ENCODE peak calls at places on chromosomes 7 and 10, in six cellular contexts. One of them, this sample, is unnamed.

GRCh38 chr10:80408198-80409085 is at the start of gene PRXL2A:
- DNase-seq in uterus: peak
- DNase-seq in Panc1: no peak
- DNase-seq in stimulated activated naive B cell treated with anti-CD40 and anti-IgM and Interleukin-4, amounts not matched to agents 10 μg/mL and 1 μg/mL and 100 μg/mL, for 72 hours: peak
- DNase-seq in posterior cingulate gyrus: peak
- DNase-seq in stimulated activated CD4-positive, alpha-beta T cell treated with anti-CD3 and anti-CD28 coated beads, Interleukin-15, amount 100 ng/mL, for 1 hour: peak
- DNase-seq in this sample: peak

GRCh38 chr7:80018941-80019808 is 115.5 kb upstream of the GNAI1 start:
- DNase-seq in uterus: no peak
- DNase-seq in posterior cingulate gyrus: peak
- DNase-seq in Panc1: peak
- DNase-seq in stimulated activated CD4-positive, alpha-beta T cell treated with anti-CD3 and anti-CD28 coated beads, Interleukin-15, amount 100 ng/mL, for 1 hour: no peak
- DNase-seq in stimulated activated naive B cell treated with anti-CD40 and anti-IgM and Interleukin-4, amounts not matched to agents 10 μg/mL and 1 μg/mL and 100 μg/mL, for 72 hours: no peak
- DNase-seq in this sample: peak

GRCh38 chr7:20358762-20359282 is 28.1 kb downstream of the ITGB8 start:
- DNase-seq in stimulated activated naive B cell treated with anti-CD40 and anti-IgM and Interleukin-4, amounts not matched to agents 10 μg/mL and 1 μg/mL and 100 μg/mL, for 72 hours: no peak
- DNase-seq in stimulated activated CD4-positive, alpha-beta T cell treated with anti-CD3 and anti-CD28 coated beads, Interleukin-15, amount 100 ng/mL, for 1 hour: no peak
- DNase-seq in uterus: no peak
- DNase-seq in posterior cingulate gyrus: no peak
- DNase-seq in Panc1: no peak
- DNase-seq in this sample: no peak

GRCh38 chr7:133114519-133114918 is 32.6 kb upstream of the CHCHD3 start:
- DNase-seq in posterior cingulate gyrus: no peak
- DNase-seq in stimulated activated naive B cell treated with anti-CD40 and anti-IgM and Interleukin-4, amounts not matched to agents 10 μg/mL and 1 μg/mL and 100 μg/mL, for 72 hours: peak
- DNase-seq in stimulated activated CD4-positive, alpha-beta T cell treated with anti-CD3 and anti-CD28 coated beads, Interleukin-15, amount 100 ng/mL, for 1 hour: no peak
- DNase-seq in uterus: no peak
- DNase-seq in Panc1: no peak
- DNase-seq in this sample: no peak

GRCh38 chr10:34764347-34764991 is 50.6 kb downstream of the PARD3 start:
- DNase-seq in Panc1: no peak
- DNase-seq in stimulated activated CD4-positive, alpha-beta T cell treated with anti-CD3 and anti-CD28 coated beads, Interleukin-15, amount 100 ng/mL, for 1 hour: no peak
- DNase-seq in posterior cingulate gyrus: no peak
- DNase-seq in uterus: no peak
- DNase-seq in stimulated activated naive B cell treated with anti-CD40 and anti-IgM and Interleukin-4, amounts not matched to agents 10 μg/mL and 1 μg/mL and 100 μg/mL, for 72 hours: no peak
- DNase-seq in this sample: no peak

GRCh38 chr10:85491652-85492051 is 874.9 kb downstream of the GRID1 start:
- DNase-seq in Panc1: no peak
- DNase-seq in stimulated activated naive B cell treated with anti-CD40 and anti-IgM and Interleukin-4, amounts not matched to agents 10 μg/mL and 1 μg/mL and 100 μg/mL, for 72 hours: no peak
- DNase-seq in uterus: no peak
- DNase-seq in posterior cingulate gyrus: no peak
- DNase-seq in stimulated activated CD4-positive, alpha-beta T cell treated with anti-CD3 and anti-CD28 coated beads, Interleukin-15, amount 100 ng/mL, for 1 hour: no peak
- DNase-seq in this sample: no peak

GRCh38 chr10:96306516-96306915 is 2.3 kb downstream of the DNTT start:
- DNase-seq in posterior cingulate gyrus: peak
- DNase-seq in stimulated activated naive B cell treated with anti-CD40 and anti-IgM and Interleukin-4, amounts not matched to agents 10 μg/mL and 1 μg/mL and 100 μg/mL, for 72 hours: peak
- DNase-seq in uterus: no peak
- DNase-seq in Panc1: no peak
- DNase-seq in stimulated activated CD4-positive, alpha-beta T cell treated with anti-CD3 and anti-CD28 coated beads, Interleukin-15, amount 100 ng/mL, for 1 hour: no peak
- DNase-seq in this sample: no peak

GRCh38 chr10:133206311-133207040 is 23.5 kb upstream of the UTF1 start:
- DNase-seq in uterus: no peak
- DNase-seq in stimulated activated CD4-positive, alpha-beta T cell treated with anti-CD3 and anti-CD28 coated beads, Interleukin-15, amount 100 ng/mL, for 1 hour: no peak
- DNase-seq in stimulated activated naive B cell treated with anti-CD40 and anti-IgM and Interleukin-4, amounts not matched to agents 10 μg/mL and 1 μg/mL and 100 μg/mL, for 72 hours: no peak
- DNase-seq in Panc1: no peak
- DNase-seq in posterior cingulate gyrus: peak
- DNase-seq in this sample: no peak

GRCh38 chr7:7148799-7149481 is 33.4 kb upstream of the C1GALT1 start:
- DNase-seq in posterior cingulate gyrus: no peak
- DNase-seq in Panc1: no peak
- DNase-seq in stimulated activated naive B cell treated with anti-CD40 and anti-IgM and Interleukin-4, amounts not matched to agents 10 μg/mL and 1 μg/mL and 100 μg/mL, for 72 hours: no peak
- DNase-seq in uterus: no peak
- DNase-seq in stimulated activated CD4-positive, alpha-beta T cell treated with anti-CD3 and anti-CD28 coated beads, Interleukin-15, amount 100 ng/mL, for 1 hour: no peak
- DNase-seq in this sample: no peak

GRCh38 chr10:110813743-110814472 is 57.8 kb upstream of the PDCD4 start:
- DNase-seq in stimulated activated CD4-positive, alpha-beta T cell treated with anti-CD3 and anti-CD28 coated beads, Interleukin-15, amount 100 ng/mL, for 1 hour: no peak
- DNase-seq in posterior cingulate gyrus: no peak
- DNase-seq in stimulated activated naive B cell treated with anti-CD40 and anti-IgM and Interleukin-4, amounts not matched to agents 10 μg/mL and 1 μg/mL and 100 μg/mL, for 72 hours: no peak
- DNase-seq in Panc1: no peak
- DNase-seq in uterus: no peak
- DNase-seq in this sample: no peak

GRCh38 chr7:88217675-88218427 is 2.0 kb downstream of the SRI start:
- DNase-seq in uterus: no peak
- DNase-seq in stimulated activated CD4-positive, alpha-beta T cell treated with anti-CD3 and anti-CD28 coated beads, Interleukin-15, amount 100 ng/mL, for 1 hour: no peak
- DNase-seq in posterior cingulate gyrus: no peak
- DNase-seq in Panc1: no peak
- DNase-seq in stimulated activated naive B cell treated with anti-CD40 and anti-IgM and Interleukin-4, amounts not matched to agents 10 μg/mL and 1 μg/mL and 100 μg/mL, for 72 hours: peak
- DNase-seq in this sample: no peak

GRCh38 chr7:116953372-116953726 is at the start of gene ST7:
- DNase-seq in stimulated activated CD4-positive, alpha-beta T cell treated with anti-CD3 and anti-CD28 coated beads, Interleukin-15, amount 100 ng/mL, for 1 hour: peak
- DNase-seq in uterus: peak
- DNase-seq in posterior cingulate gyrus: peak
- DNase-seq in stimulated activated naive B cell treated with anti-CD40 and anti-IgM and Interleukin-4, amounts not matched to agents 10 μg/mL and 1 μg/mL and 100 μg/mL, for 72 hours: peak
- DNase-seq in Panc1: peak
- DNase-seq in this sample: peak

GRCh38 chr10:48605786-48606529 is 1.1 kb upstream of the ARHGAP22 start:
- DNase-seq in stimulated activated CD4-positive, alpha-beta T cell treated with anti-CD3 and anti-CD28 coated beads, Interleukin-15, amount 100 ng/mL, for 1 hour: no peak
- DNase-seq in stimulated activated naive B cell treated with anti-CD40 and anti-IgM and Interleukin-4, amounts not matched to agents 10 μg/mL and 1 μg/mL and 100 μg/mL, for 72 hours: no peak
- DNase-seq in posterior cingulate gyrus: no peak
- DNase-seq in uterus: no peak
- DNase-seq in Panc1: no peak
- DNase-seq in this sample: no peak

GRCh38 chr7:99083068-99083651 is 60.7 kb downstream of the SMURF1 start:
- DNase-seq in posterior cingulate gyrus: no peak
- DNase-seq in Panc1: no peak
- DNase-seq in uterus: no peak
- DNase-seq in stimulated activated naive B cell treated with anti-CD40 and anti-IgM and Interleukin-4, amounts not matched to agents 10 μg/mL and 1 μg/mL and 100 μg/mL, for 72 hours: no peak
- DNase-seq in stimulated activated CD4-positive, alpha-beta T cell treated with anti-CD3 and anti-CD28 coated beads, Interleukin-15, amount 100 ng/mL, for 1 hour: no peak
- DNase-seq in this sample: no peak

This sample was measured in NCI-H460.